ENCODE peak calls at places on chromosome 18, in seven cellular contexts. M is ACHN, V is colonic mucosa, C is T-cell, G is DMS153, E is nucleus accumbens, D is SK-MEL-5. J is an unnamed sample.

GRCh38 chr18:36449451-36449850 is 151.9 kb downstream of the FHOD3 start:
- DNase-seq in M (no peak), V (no peak), C (no peak), G (no peak), E (no peak), D (no peak), J (no peak)

GRCh38 chr18:43049021-43049420 is 66.5 kb downstream of the RIT2 start:
- DNase-seq in M (no peak), V (no peak), C (no peak), G (no peak), E (no peak), D (no peak), J (no peak)

GRCh38 chr18:64474279-64474678 is 325.4 kb upstream of the LINC00305 start:
- DNase-seq in M (no peak), V (no peak), C (no peak), G (no peak), E (no peak), D (no peak), J (no peak)

GRCh38 chr18:11548367-11548766 is 61.0 kb upstream of the SLC35G4 start:
- DNase-seq in M (no peak), V (no peak), C (no peak), G (no peak), E (no peak), D (no peak), J (no peak)

GRCh38 chr18:11040823-11041712 is 108.3 kb downstream of the PIEZO2 start:
- DNase-seq in M (peak), V (peak), C (no peak), G (no peak), E (peak), D (peak), J (no peak)

GRCh38 chr18:40437517-40437916 is 1517.5 kb upstream of the PIK3C3 start:
- DNase-seq in M (no peak), V (no peak), C (no peak), G (no peak), E (no peak), D (no peak), J (no peak)

GRCh38 chr18:28504100-28504499 is 327.2 kb upstream of the CDH2 start:
- DNase-seq in M (no peak), V (no peak), C (no peak), G (no peak), E (no peak), D (no peak), J (no peak)

GRCh38 chr18:78561757-78562445 is 417.7 kb upstream of the SALL3 start:
- DNase-seq in M (no peak), V (no peak), C (no peak), G (no peak), E (peak), D (no peak), J (no peak)

GRCh38 chr18:31657823-31658669 is 26.3 kb downstream of the B4GALT6 start:
- DNase-seq in M (no peak), V (peak), C (no peak), G (peak), E (no peak), D (no peak), J (peak)

GRCh38 chr18:36440614-36441013 is 143.1 kb downstream of the FHOD3 start:
- DNase-seq in M (peak), V (no peak), C (no peak), G (no peak), E (no peak), D (no peak), J (no peak)

GRCh38 chr18:49531678-49532153 is 30.1 kb upstream of the LIPG start:
- DNase-seq in M (no peak), V (no peak), C (no peak), G (no peak), E (no peak), D (no peak), J (no peak)

GRCh38 chr18:3405713-3406112 is 44.3 kb upstream of the TGIF1 start:
- DNase-seq in M (no peak), V (no peak), C (no peak), G (no peak), E (no peak), D (no peak), J (no peak)

GRCh38 chr18:55234366-55235093 is 275.3 kb upstream of the CCDC68 start:
- DNase-seq in M (peak), V (peak), C (no peak), G (peak), E (peak), D (peak), J (peak)

GRCh38 chr18:37451239-37451825 is 114.3 kb downstream of the CELF4 start:
- DNase-seq in M (no peak), V (no peak), C (no peak), G (no peak), E (no peak), D (no peak), J (no peak)

GRCh38 chr18:35927431-35927830 is 45.0 kb upstream of the RMP24 start:
- DNase-seq in M (no peak), V (no peak), C (no peak), G (no peak), E (no peak), D (no peak), J (no peak)

GRCh38 chr18:76380791-76381405 is 114.1 kb downstream of the ZNF516 start:
- DNase-seq in M (no peak), V (no peak), C (no peak), G (no peak), E (no peak), D (no peak), J (no peak)

GRCh38 chr18:11948852-11949523 is 32.3 kb upstream of the IMPA2 start:
- DNase-seq in M (no peak), V (no peak), C (no peak), G (no peak), E (no peak), D (no peak), J (no peak)

GRCh38 chr18:36309436-36310391 is 12.2 kb downstream of the FHOD3 start:
- DNase-seq in M (peak), V (no peak), C (no peak), G (no peak), E (no peak), D (peak), J (no peak)

GRCh38 chr18:46622999-46623398 is 34.0 kb downstream of the LOXHD1 start:
- DNase-seq in M (peak), V (no peak), C (no peak), G (peak), E (no peak), D (peak), J (no peak)

GRCh38 chr18:2881490-2882195 is 34.8 kb downstream of the EMILIN2 start:
- DNase-seq in M (peak), V (no peak), C (no peak), G (no peak), E (no peak), D (no peak), J (no peak)

GRCh38 chr18:58674863-58675472 is 3.7 kb downstream of the MALT1 start:
- DNase-seq in M (no peak), V (no peak), C (no peak), G (no peak), E (no peak), D (no peak), J (no peak)

GRCh38 chr18:63947051-63947790 is 1.9 kb upstream of the HMSD start:
- DNase-seq in M (no peak), V (no peak), C (no peak), G (no peak), E (no peak), D (no peak), J (no peak)

GRCh38 chr18:31876707-31877106 is 66.2 kb downstream of the TRAPPC8 start:
- DNase-seq in M (no peak), V (no peak), C (no peak), G (no peak), E (no peak), D (no peak), J (no peak)